ENCODE peak calls at places on chromosomes 6 and 20, in nine cellular contexts. W is BJ; N is astrocyte of the cerebellum; J is CD8-positive, alpha-beta T cell; G is gastrocnemius medialis; P is epithelial cell of esophagus; R is endodermal cell; H is fibroblast of mammary gland; B is mammary epithelial cell. D is an unnamed sample.
A peak's percentile ranks its signal among the peaks of the same experiment; 100 is the strongest.

GRCh38 chr6:20605581-20605980 is 71.3 kb downstream of the CDKAL1 start:
- DNase-seq in N (no peak), B (peak; percentile 8), H (peak; percentile 55), G (no peak), W (no peak), R (no peak), J (no peak), P (peak; percentile 53), D (no peak)

GRCh38 chr20:5557123-5557522 is 193.1 kb upstream of the SHLD1 start:
- DNase-seq in N (peak; percentile 12), H (peak; percentile 59), G (no peak), P (peak; percentile 59), W (no peak), J (peak; percentile 17), B (peak; percentile 11), R (peak; percentile 88), D (peak; percentile 56)

GRCh38 chr20:45407067-45407745 is 883 bp upstream of the DBNDD2 start:
- DNase-seq in R (peak; percentile 80), N (no peak), H (peak; percentile 35), G (no peak), W (no peak), J (no peak), P (peak; percentile 42), B (peak; percentile 12), D (no peak)

GRCh38 chr6:89489078-89489477 is 56.1 kb downstream of the ANKRD6 start:
- DNase-seq in H (no peak), N (no peak), W (no peak), P (no peak), J (no peak), R (no peak), G (no peak), B (no peak), D (no peak)

GRCh38 chr20:38337561-38338140 is 8.6 kb upstream of the LBP start:
- DNase-seq in B (peak; percentile 14), H (peak; percentile 50), P (peak; percentile 42), W (no peak), J (no peak), R (peak; percentile 97), N (no peak), G (no peak), D (peak; percentile 27)

GRCh38 chr6:134724653-134725340 is 225.1 kb downstream of the ALDH8A1 start:
- DNase-seq in N (no peak), R (no peak), H (peak; percentile 63), W (no peak), J (no peak), P (no peak), B (no peak), G (no peak), D (peak; percentile 27)

GRCh38 chr20:44733341-44734069 is 12.2 kb upstream of the KCNK15 start:
- DNase-seq in R (peak; percentile 92), P (peak; percentile 73), H (peak; percentile 74), J (peak; percentile 34), W (no peak), B (peak; percentile 57), N (peak; percentile 49), G (peak; percentile 53), D (peak; percentile 78)

GRCh38 chr6:111818539-111819226 is 54.6 kb downstream of the FYN start:
- DNase-seq in B (no peak), P (no peak), W (no peak), R (no peak), N (no peak), G (no peak), H (peak; percentile 33), J (no peak), D (no peak)

GRCh38 chr6:5520796-5521195 is 259.5 kb downstream of the FARS2 start:
- DNase-seq in R (no peak), N (no peak), J (no peak), B (no peak), P (no peak), H (no peak), G (no peak), W (no peak), D (no peak)

DNA sequence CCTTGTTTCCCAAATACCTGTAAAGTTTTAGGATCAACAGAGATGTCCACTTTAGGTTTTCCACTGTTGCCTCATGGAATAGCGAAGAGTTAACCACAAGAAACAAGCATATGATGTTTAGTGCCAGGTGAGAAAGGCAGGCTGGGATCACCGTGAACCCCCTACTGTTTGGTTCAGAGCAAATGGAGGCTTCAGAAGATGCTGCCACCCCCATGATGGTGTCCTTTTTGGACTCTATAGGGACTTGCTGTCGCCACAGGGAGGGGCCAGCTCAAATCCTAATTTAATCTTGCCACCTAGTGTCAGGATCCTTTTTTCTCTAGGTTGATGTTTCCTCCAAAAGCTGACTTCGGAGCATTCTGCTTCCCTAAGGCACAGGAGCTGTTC is 1.9 kb upstream of the DLL1 start:
- DNase-seq in H (no peak), P (peak; percentile 52), G (no peak), B (no peak), R (no peak), N (no peak), J (no peak), W (no peak), D (peak; percentile 47)
- TF ChIP-seq CTCF in H (no peak), P (peak; percentile 46), G (no peak), B (peak; percentile 48), R (peak; percentile 42), N (peak; percentile 9), J (no peak), W (peak; percentile 24), D (peak; percentile 53)

GRCh38 chr6:34867484-34867883 is 20.4 kb downstream of the TAF11 start:
- DNase-seq in N (no peak), H (peak; percentile 2), W (no peak), R (no peak), G (no peak), J (no peak), B (no peak), P (peak; percentile 7), D (no peak)
- TF ChIP-seq CTCF in N (peak; percentile 15), H (peak; percentile 12), W (peak; percentile 8), R (peak; percentile 58), G (no peak), J (no peak), B (peak; percentile 11), P (no peak), D (no peak)

DNA sequence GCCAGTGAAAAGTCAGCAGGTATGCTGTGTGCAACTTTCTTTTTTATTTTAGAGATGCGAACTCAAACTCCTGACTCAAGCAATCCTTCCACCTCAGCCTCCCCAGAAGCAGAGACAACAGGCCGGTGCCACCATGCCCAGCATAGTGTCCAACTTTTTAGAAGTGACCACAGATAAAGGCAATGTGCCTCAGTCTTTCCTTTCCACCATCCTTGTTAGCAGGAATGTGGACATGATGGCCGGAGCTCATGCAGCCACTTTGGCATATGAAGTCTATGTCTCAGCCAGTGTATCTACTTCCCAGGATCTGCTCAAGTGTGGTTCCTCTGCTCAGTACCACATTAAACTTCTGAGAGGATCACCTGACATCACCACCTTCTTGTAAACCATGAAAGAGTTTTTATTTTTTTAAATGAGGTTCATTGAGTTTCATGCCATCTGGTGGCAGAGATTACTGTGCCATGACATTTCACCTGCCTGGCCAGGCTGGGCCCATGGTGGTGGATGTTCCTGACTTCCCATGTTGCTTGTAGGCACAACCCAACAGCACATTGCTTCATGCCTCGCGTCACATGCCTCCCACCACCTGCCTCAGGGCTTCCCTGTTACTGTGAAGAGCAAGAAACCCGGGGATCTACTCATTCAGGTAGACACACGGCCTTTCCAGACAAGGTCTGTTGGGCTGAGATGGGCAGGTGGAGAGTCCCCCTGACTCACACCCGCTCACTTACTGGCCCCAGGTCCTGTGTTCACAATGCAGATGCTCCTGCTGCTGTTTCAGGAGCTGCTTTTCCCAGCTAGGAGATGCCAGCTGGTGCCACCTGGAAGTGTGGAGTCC is 216.5 kb downstream of the LY86 start:
- DNase-seq in N (no peak), J (no peak), W (no peak), R (no peak), G (no peak), B (no peak), P (no peak), H (no peak), D (no peak)
- TF ChIP-seq CTCF in N (no peak), J (no peak), W (no peak), R (no peak), G (no peak), B (peak; percentile 5), P (no peak), H (no peak), D (no peak)

GRCh38 chr6:136582702-136583471 is 32.7 kb upstream of the MAP7 start:
- DNase-seq in P (peak; percentile 76), B (peak; percentile 69), R (no peak), G (no peak), W (peak; percentile 83), N (peak; percentile 68), J (no peak), H (peak; percentile 93), D (peak; percentile 76)
- TF ChIP-seq CTCF in P (peak; percentile 40), B (peak; percentile 55), R (peak; percentile 76), G (peak; percentile 44), W (peak; percentile 49), N (peak; percentile 3), J (no peak), H (peak; percentile 55), D (peak; percentile 47)

DNA sequence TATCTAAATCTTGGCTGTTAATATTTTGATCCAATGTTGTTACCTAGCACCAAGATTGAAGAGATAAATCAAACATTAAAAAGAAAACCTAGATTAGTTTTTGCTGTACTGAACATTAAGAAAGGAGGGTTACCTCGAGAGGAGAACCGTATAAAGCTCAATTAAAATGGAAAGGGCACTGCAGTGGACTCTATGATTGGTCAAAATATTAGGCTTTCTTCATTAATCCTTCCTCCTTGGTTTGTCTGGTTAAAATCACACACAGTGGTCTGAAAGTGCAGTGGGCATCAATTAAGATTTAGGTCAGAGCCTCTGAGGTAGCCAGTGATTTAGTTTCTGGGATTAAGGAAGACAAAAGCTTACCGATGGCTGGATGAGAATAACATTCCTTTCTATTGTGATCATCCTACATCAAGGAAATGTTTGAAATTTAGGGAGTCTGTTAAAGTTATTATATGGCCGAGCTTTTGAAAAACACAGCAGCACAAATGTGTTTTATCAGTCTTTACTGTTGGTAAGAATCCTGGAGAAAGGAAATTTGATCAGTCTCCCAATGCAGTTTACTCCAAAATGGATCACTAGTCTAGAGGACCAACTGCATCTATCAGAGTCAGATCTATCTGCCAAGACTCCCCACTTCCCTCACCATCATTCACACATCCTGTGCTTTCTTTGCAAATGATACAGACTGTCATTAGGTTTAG is 134.6 kb upstream of the NEDD9 start:
- DNase-seq in J (no peak), R (peak; percentile 13), W (no peak), B (peak; percentile 30), P (peak; percentile 68), G (no peak), N (no peak), H (no peak), D (no peak)
- TF ChIP-seq CTCF in J (no peak), R (no peak), W (no peak), B (no peak), P (no peak), G (no peak), N (no peak), H (no peak), D (no peak)

DNA sequence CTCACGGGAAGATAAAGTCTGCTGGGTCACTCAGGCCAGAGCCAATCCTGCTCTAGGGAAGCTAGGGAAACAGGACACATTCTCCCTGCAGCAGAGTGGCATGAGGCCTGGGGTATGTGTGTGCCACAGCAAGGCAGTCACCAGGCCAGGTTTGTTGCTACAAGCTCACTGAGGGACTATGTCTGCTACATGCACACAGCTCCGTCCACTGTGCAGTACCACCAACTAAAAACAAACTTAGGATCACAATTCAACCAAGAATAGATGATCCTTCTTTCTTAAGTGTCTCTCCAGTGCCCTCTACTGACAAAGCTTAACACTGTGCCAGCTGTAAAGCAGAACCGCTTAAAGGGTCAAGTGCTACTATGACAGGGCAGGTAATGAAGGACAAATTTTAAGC is 192.5 kb downstream of the PTPRK start:
- DNase-seq in J (no peak), B (no peak), P (peak; percentile 46), R (peak; percentile 49), W (no peak), G (no peak), H (peak; percentile 50), N (no peak), D (peak; percentile 38)
- TF ChIP-seq CTCF in J (no peak), B (peak; percentile 36), P (peak; percentile 41), R (peak; percentile 74), W (peak; percentile 42), G (no peak), H (peak; percentile 48), N (no peak), D (peak; percentile 24)

D was measured in MCF 10A.